ENCODE peak calls at places on chromosomes 11 and 22, in nine cellular contexts. One of them, this sample, is unnamed.
A peak's percentile ranks its signal among the peaks of the same experiment; 100 is the strongest.

GRCh38 chr22:20093437-20093836 is 13.4 kb downstream of the DGCR8 start:
- DNase-seq in transverse colon: no peak
- DNase-seq in fibroblast of mammary gland: no peak
- DNase-seq in adrenal gland: no peak
- DNase-seq in thoracic aorta: peak; percentile 60
- DNase-seq in AG04450: no peak
- DNase-seq in psoas muscle: peak; percentile 92
- DNase-seq in A549: no peak
- DNase-seq in nephron progenitor cell: no peak
- DNase-seq in this sample: no peak

GRCh38 chr11:61164610-61165424 is 3.6 kb upstream of the VPS37C start:
- DNase-seq in transverse colon: no peak
- DNase-seq in fibroblast of mammary gland: no peak
- DNase-seq in adrenal gland: no peak
- DNase-seq in thoracic aorta: no peak
- DNase-seq in AG04450: no peak
- DNase-seq in psoas muscle: no peak
- DNase-seq in A549: no peak
- DNase-seq in nephron progenitor cell: no peak
- DNase-seq in this sample: no peak

GRCh38 chr11:3879967-3880542 is 24.6 kb downstream of the STIM1 start:
- DNase-seq in transverse colon: no peak
- DNase-seq in fibroblast of mammary gland: no peak
- DNase-seq in adrenal gland: no peak
- DNase-seq in thoracic aorta: no peak
- DNase-seq in AG04450: no peak
- DNase-seq in psoas muscle: no peak
- DNase-seq in A549: no peak
- DNase-seq in nephron progenitor cell: no peak
- DNase-seq in this sample: no peak

GRCh38 chr11:9609841-9610240 is 36.4 kb downstream of the WEE1 start:
- DNase-seq in transverse colon: no peak
- DNase-seq in fibroblast of mammary gland: no peak
- DNase-seq in adrenal gland: no peak
- DNase-seq in thoracic aorta: no peak
- DNase-seq in AG04450: no peak
- DNase-seq in psoas muscle: no peak
- DNase-seq in A549: no peak
- DNase-seq in nephron progenitor cell: no peak
- DNase-seq in this sample: no peak

GRCh38 chr11:8777907-8778767 is 95.5 kb downstream of the RPL27A start:
- DNase-seq in transverse colon: peak; percentile 33
- DNase-seq in fibroblast of mammary gland: peak; percentile 72
- DNase-seq in adrenal gland: no peak
- DNase-seq in thoracic aorta: peak; percentile 53
- DNase-seq in AG04450: no peak
- DNase-seq in psoas muscle: peak; percentile 80
- DNase-seq in A549: no peak
- DNase-seq in nephron progenitor cell: no peak
- DNase-seq in this sample: no peak

GRCh38 chr11:67376873-67377808 is 3.7 kb upstream of the CLCF1 start:
- DNase-seq in transverse colon: no peak
- DNase-seq in fibroblast of mammary gland: no peak
- DNase-seq in adrenal gland: no peak
- DNase-seq in thoracic aorta: no peak
- DNase-seq in AG04450: no peak
- DNase-seq in psoas muscle: no peak
- DNase-seq in A549: no peak
- DNase-seq in nephron progenitor cell: no peak
- DNase-seq in this sample: no peak

GRCh38 chr11:69010964-69011623 is 2.0 kb downstream of the MRGPRF start:
- DNase-seq in transverse colon: peak; percentile 78
- DNase-seq in fibroblast of mammary gland: peak; percentile 67
- DNase-seq in adrenal gland: peak; percentile 52
- DNase-seq in thoracic aorta: peak; percentile 48
- DNase-seq in AG04450: no peak
- DNase-seq in psoas muscle: peak; percentile 79
- DNase-seq in A549: no peak
- DNase-seq in nephron progenitor cell: peak; percentile 80
- DNase-seq in this sample: peak; percentile 85

GRCh38 chr11:10657308-10658271 is 36.0 kb downstream of the IRAG1 start:
- DNase-seq in transverse colon: no peak
- DNase-seq in fibroblast of mammary gland: peak; percentile 80
- DNase-seq in adrenal gland: peak; percentile 69
- DNase-seq in thoracic aorta: no peak
- DNase-seq in AG04450: peak; percentile 57
- DNase-seq in psoas muscle: no peak
- DNase-seq in A549: no peak
- DNase-seq in nephron progenitor cell: no peak
- DNase-seq in this sample: no peak

GRCh38 chr11:131457163-131457562 is 86.7 kb downstream of the NTM start:
- DNase-seq in transverse colon: no peak
- DNase-seq in fibroblast of mammary gland: no peak
- DNase-seq in adrenal gland: no peak
- DNase-seq in thoracic aorta: no peak
- DNase-seq in AG04450: no peak
- DNase-seq in psoas muscle: no peak
- DNase-seq in A549: no peak
- DNase-seq in nephron progenitor cell: no peak
- DNase-seq in this sample: no peak

GRCh38 chr22:23054531-23055257 is 15.6 kb upstream of the GNAZ start:
- DNase-seq in transverse colon: no peak
- DNase-seq in fibroblast of mammary gland: no peak
- DNase-seq in adrenal gland: no peak
- DNase-seq in thoracic aorta: no peak
- DNase-seq in AG04450: no peak
- DNase-seq in psoas muscle: no peak
- DNase-seq in A549: no peak
- DNase-seq in nephron progenitor cell: no peak
- DNase-seq in this sample: peak; percentile 62

GRCh38 chr11:31692466-31692865 is 118.7 kb downstream of the PAX6 start:
- DNase-seq in transverse colon: no peak
- DNase-seq in fibroblast of mammary gland: no peak
- DNase-seq in adrenal gland: no peak
- DNase-seq in thoracic aorta: no peak
- DNase-seq in AG04450: no peak
- DNase-seq in psoas muscle: no peak
- DNase-seq in A549: no peak
- DNase-seq in nephron progenitor cell: no peak
- DNase-seq in this sample: no peak

GRCh38 chr11:34226210-34226609 is 120.8 kb downstream of the NAT10 start:
- DNase-seq in transverse colon: peak; percentile 37
- DNase-seq in fibroblast of mammary gland: no peak
- DNase-seq in adrenal gland: no peak
- DNase-seq in thoracic aorta: no peak
- DNase-seq in AG04450: no peak
- DNase-seq in psoas muscle: no peak
- DNase-seq in A549: no peak
- DNase-seq in nephron progenitor cell: no peak
- DNase-seq in this sample: no peak

DNA sequence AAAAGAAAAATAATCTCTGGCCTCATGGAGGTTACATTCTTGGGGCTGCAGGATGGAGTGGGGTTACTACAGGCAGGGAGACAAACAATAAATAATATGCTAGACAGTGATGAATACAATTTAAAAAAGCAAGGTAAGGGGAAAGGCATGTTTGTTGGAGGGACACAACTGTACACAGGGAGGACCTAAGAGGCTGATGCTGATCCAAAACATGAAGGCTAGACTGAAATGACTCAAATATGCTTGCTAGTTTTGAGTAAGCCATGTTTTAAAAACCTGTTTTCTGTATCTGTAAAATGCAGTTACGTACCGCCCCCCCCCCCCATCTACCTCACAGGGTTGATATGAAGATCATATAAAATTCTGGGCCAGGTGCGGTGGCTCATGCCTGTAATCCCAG is 44.0 kb downstream of the EIF4ENIF1 start:
- DNase-seq in transverse colon: no peak
- DNase-seq in fibroblast of mammary gland: no peak
- DNase-seq in adrenal gland: no peak
- DNase-seq in thoracic aorta: no peak
- DNase-seq in AG04450: no peak
- DNase-seq in psoas muscle: no peak
- DNase-seq in A549: no peak
- DNase-seq in nephron progenitor cell: no peak
- DNase-seq in this sample: no peak
- TF ChIP-seq CTCF in transverse colon: no peak
- TF ChIP-seq CTCF in fibroblast of mammary gland: no peak
- TF ChIP-seq CTCF in adrenal gland: no peak
- TF ChIP-seq CTCF in thoracic aorta: no peak
- TF ChIP-seq CTCF in AG04450: no peak
- TF ChIP-seq CTCF in psoas muscle: no peak
- TF ChIP-seq CTCF in A549: no peak
- TF ChIP-seq CTCF in nephron progenitor cell: no peak
- TF ChIP-seq CTCF in this sample: no peak

GRCh38 chr22:26194877-26195276 is 25.6 kb downstream of the SEZ6L start:
- DNase-seq in transverse colon: no peak
- DNase-seq in fibroblast of mammary gland: no peak
- DNase-seq in adrenal gland: no peak
- DNase-seq in thoracic aorta: no peak
- DNase-seq in AG04450: no peak
- DNase-seq in psoas muscle: no peak
- DNase-seq in A549: no peak
- DNase-seq in nephron progenitor cell: no peak
- DNase-seq in this sample: no peak

GRCh38 chr22:26196657-26197056 is 27.4 kb downstream of the SEZ6L start:
- DNase-seq in transverse colon: no peak
- DNase-seq in fibroblast of mammary gland: no peak
- DNase-seq in adrenal gland: no peak
- DNase-seq in thoracic aorta: no peak
- DNase-seq in AG04450: no peak
- DNase-seq in psoas muscle: no peak
- DNase-seq in A549: no peak
- DNase-seq in nephron progenitor cell: no peak
- DNase-seq in this sample: no peak

GRCh38 chr22:26194313-26194712 is 25.1 kb downstream of the SEZ6L start:
- DNase-seq in transverse colon: no peak
- DNase-seq in fibroblast of mammary gland: no peak
- DNase-seq in adrenal gland: no peak
- DNase-seq in thoracic aorta: no peak
- DNase-seq in AG04450: no peak
- DNase-seq in psoas muscle: no peak
- DNase-seq in A549: no peak
- DNase-seq in nephron progenitor cell: no peak
- DNase-seq in this sample: no peak

GRCh38 chr22:26197427-26197826 is 28.2 kb downstream of the SEZ6L start:
- DNase-seq in transverse colon: no peak
- DNase-seq in fibroblast of mammary gland: no peak
- DNase-seq in adrenal gland: no peak
- DNase-seq in thoracic aorta: no peak
- DNase-seq in AG04450: no peak
- DNase-seq in psoas muscle: no peak
- DNase-seq in A549: no peak
- DNase-seq in nephron progenitor cell: no peak
- DNase-seq in this sample: no peak

DNA sequence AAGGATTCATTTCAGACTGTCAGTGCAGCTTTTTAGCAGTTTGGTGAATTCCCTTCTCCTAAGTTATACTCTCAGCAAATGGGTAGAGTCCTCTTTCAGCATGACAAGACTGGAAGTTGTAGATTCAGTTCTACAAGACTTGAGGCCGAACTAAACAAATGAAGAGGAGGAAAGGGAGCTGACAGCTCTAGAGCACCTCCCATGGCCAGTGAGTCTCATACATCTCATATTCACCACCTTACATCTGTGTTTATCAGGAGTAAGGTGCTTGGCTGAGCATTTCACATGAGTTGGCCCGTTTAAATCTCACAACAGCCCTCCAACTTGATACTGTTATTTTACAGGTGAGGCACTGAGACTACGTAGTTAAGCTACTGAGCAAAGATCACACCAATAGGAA is 30.4 kb downstream of the SEZ6L start:
- DNase-seq in transverse colon: no peak
- DNase-seq in fibroblast of mammary gland: no peak
- DNase-seq in adrenal gland: no peak
- DNase-seq in thoracic aorta: no peak
- DNase-seq in AG04450: no peak
- DNase-seq in psoas muscle: no peak
- DNase-seq in A549: no peak
- DNase-seq in nephron progenitor cell: no peak
- DNase-seq in this sample: no peak
- TF ChIP-seq CTCF in transverse colon: no peak
- TF ChIP-seq CTCF in fibroblast of mammary gland: no peak
- TF ChIP-seq CTCF in adrenal gland: no peak
- TF ChIP-seq CTCF in thoracic aorta: no peak
- TF ChIP-seq CTCF in AG04450: no peak
- TF ChIP-seq CTCF in psoas muscle: no peak
- TF ChIP-seq CTCF in A549: no peak
- TF ChIP-seq CTCF in nephron progenitor cell: no peak
- TF ChIP-seq CTCF in this sample: no peak

GRCh38 chr11:74844865-74845264 is 96.2 kb downstream of the RNF169 start:
- DNase-seq in transverse colon: no peak
- DNase-seq in fibroblast of mammary gland: no peak
- DNase-seq in adrenal gland: no peak
- DNase-seq in thoracic aorta: no peak
- DNase-seq in AG04450: no peak
- DNase-seq in psoas muscle: no peak
- DNase-seq in A549: no peak
- DNase-seq in nephron progenitor cell: no peak
- DNase-seq in this sample: no peak

GRCh38 chr11:74846770-74847169 is 98.1 kb downstream of the RNF169 start:
- DNase-seq in transverse colon: no peak
- DNase-seq in fibroblast of mammary gland: peak; percentile 38
- DNase-seq in adrenal gland: no peak
- DNase-seq in thoracic aorta: no peak
- DNase-seq in AG04450: no peak
- DNase-seq in psoas muscle: no peak
- DNase-seq in A549: no peak
- DNase-seq in nephron progenitor cell: no peak
- DNase-seq in this sample: no peak

GRCh38 chr11:74844072-74844471 is 95.4 kb downstream of the RNF169 start:
- DNase-seq in transverse colon: no peak
- DNase-seq in fibroblast of mammary gland: no peak
- DNase-seq in adrenal gland: no peak
- DNase-seq in thoracic aorta: no peak
- DNase-seq in AG04450: no peak
- DNase-seq in psoas muscle: no peak
- DNase-seq in A549: no peak
- DNase-seq in nephron progenitor cell: no peak
- DNase-seq in this sample: no peak

GRCh38 chr11:74847895-74848294 is 99.2 kb downstream of the RNF169 start:
- DNase-seq in transverse colon: no peak
- DNase-seq in fibroblast of mammary gland: no peak
- DNase-seq in adrenal gland: no peak
- DNase-seq in thoracic aorta: no peak
- DNase-seq in AG04450: no peak
- DNase-seq in psoas muscle: no peak
- DNase-seq in A549: no peak
- DNase-seq in nephron progenitor cell: no peak
- DNase-seq in this sample: no peak

GRCh38 chr11:74845978-74846517 is 97.4 kb downstream of the RNF169 start:
- DNase-seq in transverse colon: no peak
- DNase-seq in fibroblast of mammary gland: no peak
- DNase-seq in adrenal gland: no peak
- DNase-seq in thoracic aorta: no peak
- DNase-seq in AG04450: no peak
- DNase-seq in psoas muscle: no peak
- DNase-seq in A549: no peak
- DNase-seq in nephron progenitor cell: no peak
- DNase-seq in this sample: no peak
- TF ChIP-seq CTCF in transverse colon: no peak
- TF ChIP-seq CTCF in fibroblast of mammary gland: no peak
- TF ChIP-seq CTCF in adrenal gland: no peak
- TF ChIP-seq CTCF in thoracic aorta: no peak
- TF ChIP-seq CTCF in AG04450: no peak
- TF ChIP-seq CTCF in psoas muscle: no peak
- TF ChIP-seq CTCF in A549: no peak
- TF ChIP-seq CTCF in nephron progenitor cell: no peak
- TF ChIP-seq CTCF in this sample: no peak

GRCh38 chr11:62974848-62975522 is 9.8 kb downstream of the SLC22A6 start:
- DNase-seq in transverse colon: peak; percentile 85
- DNase-seq in fibroblast of mammary gland: no peak
- DNase-seq in adrenal gland: no peak
- DNase-seq in thoracic aorta: no peak
- DNase-seq in AG04450: no peak
- DNase-seq in psoas muscle: peak; percentile 68
- DNase-seq in A549: peak; percentile 54
- DNase-seq in nephron progenitor cell: peak; percentile 54
- DNase-seq in this sample: no peak
- TF ChIP-seq CTCF in transverse colon: peak; percentile 59
- TF ChIP-seq CTCF in fibroblast of mammary gland: peak; percentile 21
- TF ChIP-seq CTCF in adrenal gland: no peak
- TF ChIP-seq CTCF in thoracic aorta: peak; percentile 21
- TF ChIP-seq CTCF in AG04450: peak; percentile 27
- TF ChIP-seq CTCF in psoas muscle: peak; percentile 44
- TF ChIP-seq CTCF in A549: peak; percentile 47
- TF ChIP-seq CTCF in nephron progenitor cell: peak; percentile 56
- TF ChIP-seq CTCF in this sample: peak; percentile 47